ENCODE peak calls at places on chromosome 10, in eight cellular contexts. I, C, B, W, H, E, P and Y are unnamed samples. For H3K27me3, the result is how much of the 10 kb centered on the place peaks cover.

GRCh38 chr10:80161321-80162084 is 29.0 kb downstream of the PLAC9 start:
- DNase-seq in E (no peak), C (peak), B (peak), W (no peak), P (peak), I (no peak), H (no peak), Y (no peak)

GRCh38 chr10:69375307-69376151 is 41.2 kb downstream of the TACR2 start:
- DNase-seq in P (peak), C (peak), W (peak), H (peak), B (peak), I (peak), E (peak), Y (no peak)

GRCh38 chr10:94088926-94089381 is 95.2 kb downstream of the PLCE1 start:
- DNase-seq in C (no peak), W (no peak), E (peak), H (peak), I (no peak), B (no peak), P (no peak), Y (no peak)

GRCh38 chr10:82813856-82814255 is 938.9 kb downstream of the NRG3 start:
- DNase-seq in W (no peak), E (peak), H (no peak), C (no peak), P (no peak), I (no peak), B (no peak), Y (no peak)

GRCh38 chr10:86113044-86113443 is 253.6 kb downstream of the GRID1 start:
- DNase-seq in C (no peak), P (no peak), H (no peak), I (no peak), E (no peak), B (no peak), W (no peak), Y (no peak)

GRCh38 chr10:19993714-19994343 is 177.6 kb downstream of the PLXDC2 start:
- DNase-seq in E (peak), C (no peak), B (no peak), P (no peak), I (no peak), H (no peak), W (no peak), Y (no peak)

GRCh38 chr10:101062231-101063161 is 707 bp downstream of the KAZALD1 start:
- DNase-seq in E (peak), C (peak), B (peak), W (peak), P (peak), H (peak), I (peak), Y (no peak)

GRCh38 chr10:130179640-130180039 is 43.4 kb downstream of the GLRX3 start:
- DNase-seq in I (no peak), C (no peak), E (peak), P (peak), W (no peak), H (no peak), B (peak), Y (no peak)

GRCh38 chr10:63247771-63248170 is 114.6 kb downstream of the NRBF2 start:
- DNase-seq in B (no peak), I (no peak), P (no peak), W (no peak), E (peak), H (no peak), C (no peak), Y (no peak)
- TF ChIP-seq CTCF in B (no peak), I (no peak), P (no peak), W (no peak), E (no peak), H (no peak), C (no peak), Y (no peak)

GRCh38 chr10:126398383-126398743 is 10.1 kb upstream of the ADAM12 start:
- DNase-seq in B (no peak), E (no peak), I (no peak), H (no peak), P (no peak), C (no peak), W (no peak), Y (no peak)
- H3K27me3 ChIP-seq in B (under half), E (under half), I (under half), H (under half), P (under half), C (under half), W (under half), Y (under half)

DNA sequence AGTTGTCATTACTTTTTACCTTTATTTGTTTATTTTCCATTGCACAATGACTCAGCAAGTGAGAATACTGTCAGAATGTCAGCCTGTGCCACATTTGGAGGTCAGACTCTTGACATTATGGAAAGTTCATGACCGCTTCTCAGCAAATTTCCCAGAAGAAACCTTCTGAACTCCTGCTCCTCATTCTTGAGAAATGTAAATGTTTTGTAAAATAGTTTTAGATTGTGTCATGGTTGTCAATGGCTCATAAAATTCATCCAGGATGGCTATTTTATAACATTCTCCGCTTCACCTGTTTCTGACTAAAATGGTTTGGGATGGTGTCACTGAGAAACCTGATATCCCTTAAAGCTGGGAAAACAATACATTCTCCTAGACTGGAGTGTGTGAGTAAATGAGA is 671.6 kb downstream of the GATA3 start:
- DNase-seq in C (no peak), I (no peak), W (no peak), E (peak), H (no peak), B (no peak), P (no peak), Y (no peak)
- H3K27ac ChIP-seq in C (no peak), I (no peak), W (no peak), E (no peak), H (no peak), B (no peak), P (no peak), Y (no peak)

GRCh38 chr10:18583575-18584270 is 67.7 kb downstream of the NSUN6 start:
- DNase-seq in B (no peak), H (no peak), W (no peak), P (no peak), C (no peak), E (no peak), I (no peak), Y (no peak)
- TF ChIP-seq CTCF in B (peak), H (no peak), W (no peak), P (peak), C (peak), E (peak), I (peak), Y (peak)

DNA sequence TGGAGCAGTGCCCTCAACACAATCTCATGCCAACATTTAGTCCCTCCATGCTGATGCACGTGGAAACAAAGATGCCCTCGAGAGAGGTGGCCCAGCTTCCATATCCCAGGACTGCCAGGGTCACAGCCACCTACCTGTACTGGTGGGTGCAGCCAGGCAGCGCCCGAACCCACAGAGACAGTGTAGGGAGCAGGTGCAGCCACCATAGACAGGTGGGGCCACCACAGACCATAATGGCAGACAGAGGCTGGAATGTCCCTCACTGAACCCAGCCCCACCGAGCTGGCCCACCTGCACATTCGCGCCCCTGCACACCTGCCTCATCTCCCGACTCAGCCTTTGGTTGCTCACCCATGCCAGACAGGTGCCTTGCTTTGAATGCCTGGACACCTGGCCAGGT is 18.3 kb upstream of the CPXM2 start:
- DNase-seq in E (no peak), W (no peak), B (no peak), P (no peak), I (no peak), H (no peak), C (no peak), Y (no peak)
- H3K27me3 ChIP-seq in E (under half), W (under half), B (under half), P (under half), I (under half), H (under half), C (under half), Y (under half)

GRCh38 chr10:120477006-120477722 is 20.1 kb downstream of the PLPP4 start:
- DNase-seq in H (no peak), B (no peak), P (no peak), I (no peak), W (no peak), E (peak), C (peak), Y (peak)
- H3K27ac ChIP-seq in H (no peak), B (no peak), P (no peak), I (no peak), W (no peak), E (no peak), C (no peak), Y (no peak)